ENCODE peak calls at places on chromosomes 2 and 18, in nine cellular contexts. C, N, H, G, R, Z, F, K and O are unnamed samples.

GRCh38 chr2:235658371-235659174 is 164.7 kb downstream of the AGAP1 start:
- DNase-seq in C (no peak), N (no peak), H (no peak), G (no peak), R (no peak), Z (no peak), F (no peak), K (no peak), O (peak)

GRCh38 chr2:47009368-47009767 is 93.8 kb upstream of the MCFD2 start:
- DNase-seq in C (no peak), N (no peak), H (no peak), G (no peak), R (no peak), Z (no peak), F (no peak), K (no peak), O (no peak)

GRCh38 chr2:55231546-55232083 is 478 bp downstream of the CLHC1 start:
- DNase-seq in C (peak), N (no peak), H (peak), G (peak), R (no peak), Z (no peak), F (no peak), K (no peak), O (no peak)

GRCh38 chr2:241126771-241127202 is 22.5 kb downstream of the PASK start:
- DNase-seq in C (no peak), N (no peak), H (no peak), G (no peak), R (no peak), Z (no peak), F (no peak), K (peak), O (no peak)

GRCh38 chr2:163028807-163029206 is 190.2 kb upstream of the KCNH7 start:
- DNase-seq in C (no peak), N (no peak), H (no peak), G (no peak), R (no peak), Z (no peak), F (no peak), K (no peak), O (no peak)

GRCh38 chr2:230160112-230160660 is 59.6 kb downstream of the SP110 start:
- DNase-seq in C (peak), N (no peak), H (peak), G (peak), R (peak), Z (no peak), F (no peak), K (no peak), O (peak)

GRCh38 chr18:62289047-62289446 is 36.1 kb upstream of the TNFRSF11A start:
- DNase-seq in C (no peak), N (no peak), H (no peak), G (peak), R (no peak), Z (no peak), F (no peak), K (no peak), O (no peak)

GRCh38 chr2:186486651-186487647 is 889 bp downstream of the ZC3H15 start:
- DNase-seq in C (peak), N (no peak), H (peak), G (peak), R (no peak), Z (no peak), F (no peak), K (no peak), O (no peak)

GRCh38 chr2:201472411-201472810 is 20.9 kb downstream of the STRADB start:
- DNase-seq in C (peak), N (no peak), H (peak), G (no peak), R (no peak), Z (no peak), F (no peak), K (no peak), O (no peak)

GRCh38 chr2:134453973-134454372 is 200.1 kb downstream of the MGAT5 start:
- DNase-seq in C (no peak), N (peak), H (no peak), G (no peak), R (no peak), Z (no peak), F (no peak), K (no peak), O (no peak)

GRCh38 chr2:236972491-236973379 is 113.0 kb upstream of the COPS8 start:
- DNase-seq in C (peak), N (no peak), H (peak), G (peak), R (peak), Z (no peak), F (peak), K (peak), O (no peak)

GRCh38 chr18:21272016-21272582 is 30.1 kb downstream of the GREB1L start:
- DNase-seq in C (no peak), N (no peak), H (no peak), G (no peak), R (no peak), Z (no peak), F (no peak), K (no peak), O (no peak)

GRCh38 chr2:102514061-102514785 is 41.2 kb downstream of the SLC9A4 start:
- DNase-seq in C (peak), N (no peak), H (peak), G (peak), R (no peak), Z (no peak), F (peak), K (no peak), O (no peak)

GRCh38 chr18:29853126-29853525 is 1189.4 kb downstream of the DSC3 start:
- DNase-seq in C (peak), N (no peak), H (peak), G (peak), R (no peak), Z (no peak), F (no peak), K (no peak), O (no peak)

GRCh38 chr2:241314933-241315182 is 614 bp downstream of the HDLBP start:
- DNase-seq in C (no peak), N (no peak), H (no peak), G (no peak), R (no peak), Z (no peak), F (no peak), K (no peak), O (no peak)

GRCh38 chr2:43174368-43175186 is 51.8 kb downstream of the ZFP36L2 start:
- DNase-seq in C (no peak), N (no peak), H (no peak), G (no peak), R (peak), Z (peak), F (no peak), K (peak), O (no peak)

GRCh38 chr2:119548516-119549120 is 4.4 kb downstream of the CFAP221 start:
- DNase-seq in C (no peak), N (no peak), H (no peak), G (no peak), R (no peak), Z (no peak), F (no peak), K (no peak), O (no peak)

GRCh38 chr2:112627060-112628040 is 18.4 kb upstream of the SLC20A1 start:
- DNase-seq in C (peak), N (peak), H (peak), G (peak), R (no peak), Z (no peak), F (peak), K (peak), O (no peak)

GRCh38 chr2:164606557-164606956 is 14.7 kb downstream of the GRB14 start:
- DNase-seq in C (no peak), N (no peak), H (peak), G (peak), R (no peak), Z (no peak), F (no peak), K (no peak), O (no peak)

GRCh38 chr2:211159972-211160371 is 603.6 kb downstream of the CPS1 start:
- DNase-seq in C (no peak), N (no peak), H (no peak), G (no peak), R (no peak), Z (no peak), F (no peak), K (no peak), O (no peak)

GRCh38 chr2:152420923-152421322 is 85.9 kb downstream of the FMNL2 start:
- DNase-seq in C (no peak), N (no peak), H (no peak), G (no peak), R (no peak), Z (no peak), F (no peak), K (no peak), O (no peak)

GRCh38 chr18:23573948-23574431 is 12.3 kb downstream of the NPC1 start:
- DNase-seq in C (peak), N (no peak), H (peak), G (peak), R (no peak), Z (no peak), F (no peak), K (no peak), O (no peak)

GRCh38 chr18:9849407-9849961 is 36.3 kb upstream of the TXNDC2 start:
- DNase-seq in C (no peak), N (no peak), H (no peak), G (no peak), R (peak), Z (no peak), F (peak), K (peak), O (no peak)

GRCh38 chr2:136327162-136327852 is 209.4 kb upstream of the CXCR4 start:
- DNase-seq in C (peak), N (no peak), H (peak), G (peak), R (peak), Z (peak), F (peak), K (no peak), O (no peak)

DNA sequence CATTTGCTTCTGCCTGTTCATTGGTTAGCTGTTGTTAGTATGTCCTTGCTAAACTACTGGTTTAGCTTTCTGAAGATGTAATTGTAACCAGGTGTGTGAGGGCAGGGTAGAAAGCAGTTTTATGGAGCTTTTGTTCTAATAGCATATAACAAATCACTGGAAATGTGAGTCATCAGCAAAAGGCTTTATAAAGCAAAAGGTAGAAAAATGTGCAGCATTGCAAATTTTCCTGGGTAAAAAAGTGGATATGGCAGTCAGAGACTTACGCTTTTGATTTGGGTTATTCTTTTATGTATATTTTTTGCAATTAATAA is 85.3 kb downstream of the ZNF407 start:
- DNase-seq in C (peak), N (no peak), H (peak), G (peak), R (no peak), Z (no peak), F (no peak), K (no peak), O (no peak)
- TF ChIP-seq CTCF in C (no peak), N (no peak), H (no peak), G (no peak), R (no peak), Z (no peak), F (no peak), K (no peak), O (no peak)

DNA sequence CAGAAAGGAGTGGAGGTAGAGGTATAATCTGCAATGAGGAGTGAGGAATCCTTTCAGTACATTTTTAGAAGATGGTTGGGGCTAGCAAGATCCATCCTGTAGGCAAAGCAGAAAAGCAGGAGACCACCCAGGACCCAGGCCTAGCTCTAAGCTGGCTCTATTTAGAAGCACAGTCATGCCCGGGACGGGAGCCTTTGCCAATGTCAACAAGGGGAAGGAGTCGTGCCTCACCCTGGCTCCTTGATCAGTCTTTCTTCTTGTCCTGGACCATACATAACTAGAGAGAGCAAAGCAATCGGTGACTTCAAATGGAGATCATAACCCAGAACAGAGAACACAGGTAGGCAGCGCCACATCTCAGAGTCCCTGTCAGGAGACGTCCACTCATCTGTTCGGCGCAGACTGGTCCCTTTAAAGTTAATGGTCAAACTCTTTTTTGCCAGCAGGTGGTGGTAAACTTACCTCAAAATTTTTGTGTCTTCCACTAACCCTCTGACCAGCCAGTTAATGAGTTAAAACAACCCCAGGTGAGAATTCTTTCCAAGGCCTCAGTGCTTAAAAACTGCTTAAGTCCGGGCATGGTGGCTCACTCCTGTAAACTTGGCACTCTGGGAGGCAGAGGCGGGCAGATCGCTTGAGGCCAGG is 8.0 kb downstream of the MC5R start:
- DNase-seq in C (no peak), N (no peak), H (no peak), G (no peak), R (no peak), Z (no peak), F (no peak), K (no peak), O (no peak)
- TF ChIP-seq CTCF in C (no peak), N (no peak), H (no peak), G (no peak), R (no peak), Z (no peak), F (no peak), K (no peak), O (no peak)

DNA sequence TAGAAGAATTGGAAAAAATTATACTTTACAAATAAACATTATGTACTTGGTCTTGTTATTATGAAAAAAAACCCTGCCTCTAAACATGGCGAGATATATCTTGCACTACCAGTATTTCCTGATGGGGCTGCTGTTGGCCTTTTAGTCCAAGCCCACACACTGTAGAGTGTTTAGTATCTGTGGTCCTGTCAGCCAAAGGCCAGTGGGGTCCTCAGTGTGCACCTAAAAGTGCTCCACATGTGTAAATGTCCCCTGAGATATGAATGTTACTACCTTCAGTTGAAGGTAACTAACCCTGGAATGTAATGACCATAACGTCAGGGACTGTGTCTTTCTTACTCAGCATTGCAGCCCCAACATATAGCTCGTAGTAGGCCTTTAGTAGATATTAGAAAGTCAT is 71.1 kb upstream of the HK2 start:
- DNase-seq in C (no peak), N (no peak), H (no peak), G (no peak), R (no peak), Z (no peak), F (no peak), K (no peak), O (no peak)
- TF ChIP-seq CTCF in C (peak), N (no peak), H (no peak), G (no peak), R (no peak), Z (no peak), F (no peak), K (peak), O (peak)

DNA sequence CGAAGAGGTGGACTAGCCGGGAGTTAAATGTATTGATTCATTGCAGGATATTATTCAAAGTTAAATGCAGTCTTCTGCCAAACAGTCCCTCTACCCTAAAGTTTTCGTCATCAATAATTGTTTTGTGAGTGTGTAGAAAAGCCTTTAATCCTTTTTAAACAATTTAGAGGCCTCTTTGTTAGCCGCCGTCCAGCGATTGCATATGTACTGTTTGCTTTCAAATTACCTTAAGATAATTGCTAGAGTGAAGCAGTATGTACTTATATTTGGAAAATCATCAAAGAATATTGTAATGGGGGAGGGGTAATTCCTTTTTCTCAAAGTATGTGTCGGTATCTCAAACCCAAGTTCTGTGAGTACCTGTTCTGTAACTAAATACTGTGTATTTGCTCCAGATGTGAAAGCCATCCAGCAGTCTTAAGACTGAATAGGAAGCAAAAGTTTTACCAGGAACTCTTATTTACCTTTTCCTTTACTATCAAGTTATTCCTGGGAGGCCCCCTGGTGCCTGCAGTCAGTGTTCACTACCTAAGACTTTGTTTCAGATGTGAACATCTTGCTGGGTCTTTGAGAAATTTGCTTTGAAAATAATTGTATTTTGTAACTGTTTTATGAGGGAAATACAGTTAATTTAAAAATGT is 1.5 kb downstream of the PPP1CB start:
- DNase-seq in C (peak), N (peak), H (peak), G (peak), R (peak), Z (no peak), F (peak), K (peak), O (no peak)
- TF ChIP-seq CTCF in C (peak), N (peak), H (peak), G (peak), R (peak), Z (peak), F (no peak), K (peak), O (peak)

DNA sequence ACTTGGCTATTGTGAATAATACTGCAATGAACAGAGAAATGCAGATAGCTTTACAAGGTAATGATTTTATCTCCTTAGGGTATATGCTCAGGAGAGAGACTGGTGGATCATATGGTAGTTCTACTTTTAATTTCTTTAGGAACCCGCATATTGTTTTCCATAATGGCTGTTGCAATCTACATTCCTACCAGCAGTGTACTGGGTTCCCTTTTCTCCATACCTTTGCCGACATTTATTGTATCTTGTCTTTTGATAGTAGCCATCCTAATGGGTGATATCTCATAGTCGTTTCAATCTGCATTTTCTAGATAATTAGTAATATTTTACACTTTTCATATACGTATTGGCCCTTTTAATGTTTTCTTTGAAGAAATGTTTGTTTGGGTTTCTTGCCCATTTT is 702.9 kb upstream of the ACVR2A start:
- DNase-seq in C (no peak), N (no peak), H (no peak), G (no peak), R (no peak), Z (no peak), F (no peak), K (no peak), O (no peak)
- TF ChIP-seq CTCF in C (no peak), N (no peak), H (peak), G (peak), R (no peak), Z (no peak), F (no peak), K (no peak), O (no peak)

GRCh38 chr2:38907743-38908562 is 18.3 kb downstream of the ARHGEF33 start:
- DNase-seq in C (no peak), N (no peak), H (no peak), G (no peak), R (no peak), Z (no peak), F (no peak), K (no peak), O (no peak)
- TF ChIP-seq CTCF in C (no peak), N (no peak), H (no peak), G (no peak), R (no peak), Z (no peak), F (no peak), K (no peak), O (no peak)